ENCODE peak calls at places on chromosome 19, in five cellular contexts. H, O, V, N and P are unnamed samples.
A peak's percentile ranks its signal among the peaks of the same experiment; 100 is the strongest.

GRCh38 chr19:10333758-10334339 is 520 bp upstream of the RAVER1 start:
- DNase-seq in H (no peak), O (no peak), V (no peak), N (no peak), P (no peak)

GRCh38 chr19:11027381-11027780 is 61.9 kb upstream of the LDLR start:
- DNase-seq in H (no peak), O (no peak), V (no peak), N (no peak), P (no peak)

GRCh38 chr19:16142032-16142580 is 1.4 kb upstream of the HSH2D start:
- DNase-seq in H (no peak), O (no peak), V (no peak), N (no peak), P (no peak)

GRCh38 chr19:15292847-15293582 is 39.3 kb downstream of the BRD4 start:
- DNase-seq in H (no peak), O (no peak), V (no peak), N (peak; percentile 23), P (no peak)

GRCh38 chr19:7360393-7360984 is 11.8 kb downstream of the ARHGEF18 start:
- DNase-seq in H (no peak), O (no peak), V (no peak), N (no peak), P (no peak)

GRCh38 chr19:1252818-1253513 is 4.6 kb downstream of the MIDN start:
- DNase-seq in H (peak; percentile 92), O (peak; percentile 86), V (peak; percentile 81), N (peak; percentile 94), P (peak; percentile 98)

GRCh38 chr19:912181-913079 is 589 bp downstream of the R3HDM4 start:
- DNase-seq in H (peak; percentile 47), O (no peak), V (no peak), N (no peak), P (no peak)

GRCh38 chr19:11064831-11065303 is 24.4 kb upstream of the LDLR start:
- DNase-seq in H (peak; percentile 84), O (peak; percentile 74), V (no peak), N (peak; percentile 40), P (no peak)

GRCh38 chr19:10535613-10536012 is 8.1 kb upstream of the ATG4D start:
- DNase-seq in H (no peak), O (no peak), V (no peak), N (no peak), P (no peak)

GRCh38 chr19:19447536-19448237 is 42.2 kb downstream of the GATAD2A start:
- DNase-seq in H (no peak), O (no peak), V (no peak), N (no peak), P (no peak)

GRCh38 chr19:6118043-6118442 is 7.7 kb upstream of the RFX2 start:
- DNase-seq in H (no peak), O (no peak), V (no peak), N (no peak), P (no peak)

GRCh38 chr19:43739836-43740235 is 14.9 kb downstream of the SMG9 start:
- DNase-seq in H (no peak), O (no peak), V (no peak), N (no peak), P (no peak)

GRCh38 chr19:30228726-30229523 is 143.3 kb upstream of the ZNF536 start:
- DNase-seq in H (peak; percentile 27), O (no peak), V (no peak), N (no peak), P (peak; percentile 44)

GRCh38 chr19:6100284-6100915 is 9.9 kb downstream of the RFX2 start:
- DNase-seq in H (no peak), O (no peak), V (no peak), N (no peak), P (no peak)

GRCh38 chr19:37885392-37885791 is 21.0 kb downstream of the WDR87 start:
- DNase-seq in H (no peak), O (no peak), V (no peak), N (no peak), P (no peak)

GRCh38 chr19:6034512-6034911 is 56.6 kb upstream of the RANBP3 start:
- DNase-seq in H (no peak), O (no peak), V (no peak), N (no peak), P (no peak)

DNA sequence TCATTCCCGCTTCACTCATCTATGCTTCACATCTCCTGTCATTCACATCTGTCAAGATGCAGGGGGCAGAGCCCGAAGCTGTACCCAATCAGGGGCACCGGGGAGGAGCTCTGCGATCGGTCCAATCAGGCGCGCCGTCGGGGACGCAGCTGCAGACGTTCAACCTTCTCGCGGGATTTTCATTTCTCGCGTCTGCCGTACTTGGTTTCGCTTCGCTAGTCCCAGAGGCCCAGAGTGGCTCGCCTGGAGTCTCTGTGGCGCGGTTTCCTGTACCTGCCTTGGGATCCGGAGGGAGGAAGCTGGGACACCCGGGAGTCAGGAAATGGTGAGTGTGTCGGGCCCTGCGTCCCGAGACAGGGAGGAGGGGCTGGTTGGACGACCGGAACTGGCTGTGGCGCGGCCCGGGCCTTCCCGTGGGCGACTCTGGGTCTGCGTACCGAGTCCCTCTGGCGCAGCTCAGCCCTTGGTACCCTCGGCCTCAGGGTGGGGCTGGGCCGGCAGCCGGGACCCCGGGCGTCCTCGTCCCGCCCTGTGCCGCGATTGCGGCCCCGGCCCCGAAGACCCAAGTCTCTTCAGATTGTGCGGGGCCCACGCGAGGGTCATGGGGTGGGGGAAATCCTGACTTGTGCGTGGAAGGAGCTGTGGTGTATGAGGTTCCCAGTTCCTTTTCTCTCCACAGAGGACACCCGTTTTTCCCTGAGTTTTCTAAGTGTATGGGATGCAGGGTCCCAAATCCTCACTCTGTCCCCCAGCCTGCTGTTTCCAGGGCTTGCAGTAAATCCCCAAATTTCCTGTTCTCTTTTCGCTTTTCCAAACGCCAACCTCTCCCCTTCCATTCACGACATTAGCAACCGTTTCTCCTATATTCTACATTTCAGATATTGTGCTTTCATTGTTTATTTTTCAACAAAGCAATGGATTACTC is at the start of gene ZNF136:
- DNase-seq in H (peak; percentile 94), O (peak; percentile 95), V (peak; percentile 75), N (peak; percentile 94), P (peak; percentile 97)
- TF ChIP-seq POLR2A in H (peak; percentile 85), O (peak; percentile 37), V (peak; percentile 69), N (peak; percentile 57), P (peak; percentile 81)

GRCh38 chr19:45876411-45877197 is 9.3 kb downstream of the IRF2BP1 start:
- DNase-seq in H (no peak), O (no peak), V (no peak), N (peak; percentile 85), P (peak; percentile 75)
- TF ChIP-seq POLR2A in H (no peak), O (no peak), V (no peak), N (peak; percentile 27), P (no peak)

GRCh38 chr19:8468124-8468523 is 23.3 kb downstream of the HNRNPM start:
- DNase-seq in H (no peak), O (no peak), V (no peak), N (no peak), P (no peak)

GRCh38 chr19:8463343-8463742 is 18.6 kb downstream of the HNRNPM start:
- DNase-seq in H (no peak), O (no peak), V (no peak), N (no peak), P (no peak)

GRCh38 chr19:8473652-8474476 is 28.6 kb downstream of the PRAM1 start:
- DNase-seq in H (no peak), O (no peak), V (no peak), N (no peak), P (no peak)

GRCh38 chr19:8466018-8466417 is 21.2 kb downstream of the HNRNPM start:
- DNase-seq in H (no peak), O (no peak), V (no peak), N (no peak), P (no peak)

GRCh38 chr19:8468761-8469458 is 24.1 kb downstream of the HNRNPM start:
- DNase-seq in H (no peak), O (no peak), V (no peak), N (no peak), P (no peak)
- TF ChIP-seq POLR2A in H (no peak), O (no peak), V (no peak), N (no peak), P (no peak)

GRCh38 chr19:51320258-51320657 is 8.8 kb downstream of the IGLON5 start:
- DNase-seq in H (no peak), O (no peak), V (no peak), N (no peak), P (no peak)

GRCh38 chr19:51323481-51323891 is 12.0 kb downstream of the IGLON5 start:
- DNase-seq in H (no peak), O (no peak), V (no peak), N (no peak), P (no peak)

GRCh38 chr19:51324082-51324481 is 12.6 kb downstream of the IGLON5 start:
- DNase-seq in H (no peak), O (no peak), V (no peak), N (no peak), P (no peak)

GRCh38 chr19:51318687-51319675 is 7.5 kb downstream of the IGLON5 start:
- DNase-seq in H (no peak), O (no peak), V (no peak), N (no peak), P (no peak)

GRCh38 chr19:51321799-51322198 is 10.4 kb downstream of the IGLON5 start:
- DNase-seq in H (no peak), O (no peak), V (no peak), N (no peak), P (no peak)
- TF ChIP-seq POLR2A in H (no peak), O (no peak), V (no peak), N (no peak), P (no peak)

DNA sequence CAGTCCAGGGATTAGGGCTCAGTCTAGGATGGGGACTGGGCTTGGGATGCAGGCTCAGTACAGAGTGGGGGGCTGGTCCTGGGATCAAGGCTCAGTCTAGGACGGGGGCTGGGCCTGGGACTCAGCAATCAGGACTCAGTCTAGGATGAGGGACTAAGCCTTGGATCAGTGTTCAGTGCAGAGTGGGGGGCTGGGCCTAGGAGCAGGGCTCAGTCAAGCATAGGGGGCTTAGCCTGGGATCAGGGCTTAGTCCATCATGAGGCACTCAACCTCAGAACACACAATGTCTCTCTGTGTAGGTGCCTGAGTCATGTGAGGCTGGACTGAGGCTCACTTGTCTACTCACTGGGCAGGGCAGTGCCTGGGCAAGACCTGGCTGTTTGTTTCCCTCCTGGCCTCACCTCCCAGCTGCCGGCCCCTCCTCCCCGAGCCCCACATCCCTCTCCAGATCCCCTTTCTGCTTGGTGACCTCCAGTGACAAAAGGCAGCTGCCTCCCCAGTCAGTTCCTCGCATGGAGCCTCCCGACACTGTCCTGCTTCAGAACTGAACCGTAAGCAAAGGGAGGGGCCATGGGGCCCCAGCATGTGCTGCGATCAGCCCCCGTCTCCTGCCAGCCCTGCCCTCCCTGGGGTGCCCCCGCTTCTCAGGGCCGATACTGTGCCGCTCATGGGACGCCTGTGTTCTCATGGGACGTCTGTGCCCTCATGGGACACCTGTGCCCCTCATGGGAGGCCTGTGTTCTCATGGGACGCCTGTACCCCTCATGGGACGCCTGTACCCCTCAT is 6.5 kb upstream of the S1PR4 start:
- DNase-seq in H (no peak), O (peak; percentile 54), V (no peak), N (no peak), P (no peak)
- TF ChIP-seq POLR2A in H (no peak), O (no peak), V (no peak), N (no peak), P (no peak)

GRCh38 chr19:41551711-41552110 is 24.3 kb upstream of the CEACAM21 start:
- DNase-seq in H (no peak), O (no peak), V (no peak), N (no peak), P (no peak)
- TF ChIP-seq POLR2A in H (no peak), O (no peak), V (no peak), N (no peak), P (no peak)